ENCODE peak calls at places on chromosomes 6 and 20, in ten cellular contexts. D, T, N, G, F, Z, P, Y, C and Q are unnamed samples.

GRCh38 chr6:25050356-25050755 is 114.6 kb upstream of the RIPOR2 start:
- DNase-seq in D (no peak), T (peak; percentile 62), N (no peak), G (peak; percentile 46), F (peak; percentile 44), Z (no peak), P (no peak), Y (no peak), C (no peak), Q (no peak)

GRCh38 chr6:165999279-165999678 is 168.4 kb downstream of the TBXT start:
- DNase-seq in D (no peak), T (no peak), N (no peak), G (no peak), F (no peak), Z (no peak), P (no peak), Y (no peak), C (no peak), Q (no peak)

GRCh38 chr20:43409041-43409913 is 48.4 kb upstream of the SRSF6 start:
- DNase-seq in D (no peak), T (no peak), N (no peak), G (no peak), F (no peak), Z (peak; percentile 79), P (peak; percentile 10), Y (no peak), C (peak; percentile 32), Q (no peak)

GRCh38 chr6:137043710-137044365 is 927 bp downstream of the IL20RA start:
- DNase-seq in D (peak; percentile 17), T (no peak), N (no peak), G (no peak), F (peak; percentile 53), Z (peak; percentile 25), P (peak; percentile 10), Y (peak; percentile 33), C (peak; percentile 4), Q (no peak)

GRCh38 chr6:168035661-168036616 is 38.5 kb downstream of the KIF25 start:
- DNase-seq in D (no peak), T (no peak), N (no peak), G (no peak), F (no peak), Z (peak; percentile 48), P (no peak), Y (no peak), C (no peak), Q (peak; percentile 22)

GRCh38 chr6:33936911-33937310 is 133.1 kb upstream of the MLN start:
- DNase-seq in D (no peak), T (no peak), N (no peak), G (no peak), F (no peak), Z (no peak), P (no peak), Y (no peak), C (no peak), Q (no peak)

GRCh38 chr20:44092551-44093248 is 94.3 kb downstream of the JPH2 start:
- DNase-seq in D (no peak), T (no peak), N (no peak), G (peak; percentile 25), F (no peak), Z (peak; percentile 55), P (peak; percentile 34), Y (no peak), C (no peak), Q (no peak)

GRCh38 chr6:139839506-139840156 is 465.2 kb upstream of the CITED2 start:
- DNase-seq in D (peak; percentile 15), T (no peak), N (no peak), G (no peak), F (no peak), Z (no peak), P (no peak), Y (no peak), C (no peak), Q (no peak)

GRCh38 chr6:54801669-54802068 is 44.9 kb upstream of the FAM83B start:
- DNase-seq in D (no peak), T (no peak), N (no peak), G (no peak), F (no peak), Z (peak; percentile 47), P (no peak), Y (no peak), C (peak; percentile 10), Q (no peak)